ENCODE peak calls at places on chromosome 22, in five cellular contexts. U, L, R, B and C are unnamed samples.

GRCh38 chr22:29309332-29310064 is 3.0 kb downstream of the GAS2L1 start:
- DNase-seq in B (no peak), L (no peak), R (no peak), U (no peak), C (peak)

GRCh38 chr22:46149493-46149997 is 781 bp upstream of the PPARA start:
- DNase-seq in R (peak), B (peak), L (peak), U (peak), C (peak)

GRCh38 chr22:29765905-29766631 is 739 bp downstream of the ZMAT5 start:
- DNase-seq in B (no peak), L (no peak), U (peak), R (no peak), C (no peak)

GRCh38 chr22:40723396-40723933 is 44.2 kb downstream of the MCHR1 start:
- DNase-seq in L (no peak), U (no peak), R (no peak), B (no peak), C (no peak)

GRCh38 chr22:29330753-29331152 is 15.3 kb upstream of the RASL10A start:
- DNase-seq in L (no peak), U (no peak), B (no peak), R (peak), C (peak)

GRCh38 chr22:45911601-45912271 is 65.2 kb downstream of the WNT7B start:
- DNase-seq in L (no peak), R (no peak), B (no peak), U (no peak), C (no peak)

GRCh38 chr22:29208879-29209623 is 3.4 kb downstream of the EMID1 start:
- DNase-seq in U (no peak), R (no peak), L (no peak), B (no peak), C (no peak)

GRCh38 chr22:46102752-46103151 is 47.6 kb upstream of the PPARA start:
- DNase-seq in L (no peak), B (no peak), U (no peak), R (no peak), C (no peak)

GRCh38 chr22:26464312-26464711 is 19.3 kb downstream of the HPS4 start:
- DNase-seq in R (no peak), B (peak), L (no peak), U (no peak), C (no peak)

GRCh38 chr22:31676700-31677099 is 14.7 kb upstream of the PISD start:
- DNase-seq in L (peak), B (peak), R (peak), U (peak), C (peak)

GRCh38 chr22:30860176-30861105 is 108.1 kb downstream of the MORC2 start:
- DNase-seq in R (peak), B (no peak), L (peak), U (no peak), C (no peak)

GRCh38 chr22:31233001-31233400 is 20.9 kb downstream of the LIMK2 start:
- DNase-seq in U (no peak), L (no peak), R (no peak), B (no peak), C (no peak)

GRCh38 chr22:30574095-30574981 is at the start of gene GAL3ST1:
- DNase-seq in U (peak), L (no peak), B (no peak), R (peak), C (no peak)

GRCh38 chr22:31106651-31107205 is 640 bp downstream of the SELENOM start:
- DNase-seq in U (no peak), B (no peak), L (no peak), R (no peak), C (peak)

GRCh38 chr22:37253164-37253660 is 9.1 kb upstream of the RAC2 start:
- DNase-seq in L (no peak), R (no peak), B (no peak), U (no peak), C (no peak)

GRCh38 chr22:31579835-31580242 is 82.2 kb downstream of the PISD start:
- DNase-seq in R (no peak), U (no peak), B (no peak), L (no peak), C (no peak)

GRCh38 chr22:44776535-44777363 is 24.4 kb downstream of the ARHGAP8 start:
- DNase-seq in U (no peak), B (no peak), L (no peak), R (no peak), C (no peak)

GRCh38 chr22:46335201-46336118 is at the start of gene TRMU:
- DNase-seq in U (peak), L (peak), R (peak), B (peak), C (peak)

GRCh38 chr22:48473202-48473601 is 1354.5 kb downstream of the BRD1 start:
- DNase-seq in U (no peak), R (peak), B (no peak), L (no peak), C (no peak)

GRCh38 chr22:24200616-24201212 is 19.4 kb downstream of the SUSD2 start:
- DNase-seq in R (no peak), B (peak), L (no peak), U (no peak), C (peak)

GRCh38 chr22:47001288-47001687 is 238.8 kb downstream of the TBC1D22A start:
- DNase-seq in B (no peak), R (no peak), L (no peak), U (no peak), C (no peak)

GRCh38 chr22:32579533-32580220 is 105.1 kb downstream of the FBXO7 start:
- DNase-seq in U (no peak), R (no peak), L (no peak), B (no peak), C (peak)

GRCh38 chr22:42277232-42277753 is 6.8 kb upstream of the TCF20 start:
- DNase-seq in B (no peak), U (no peak), L (no peak), R (no peak), C (no peak)

GRCh38 chr22:37566329-37566837 is 6.1 kb downstream of the CDC42EP1 start:
- DNase-seq in U (no peak), B (no peak), L (no peak), R (peak), C (no peak)

GRCh38 chr22:50730013-50730891 is 7.8 kb upstream of the ACR start:
- DNase-seq in R (no peak), B (no peak), L (peak), U (no peak), C (no peak)

GRCh38 chr22:44811141-44811540 is 58.8 kb downstream of the ARHGAP8 start:
- DNase-seq in L (no peak), U (no peak), B (no peak), R (no peak), C (no peak)

GRCh38 chr22:42114721-42115120 is 15.9 kb downstream of the CYP2D6 start:
- DNase-seq in R (peak), U (no peak), L (peak), B (peak), C (peak)

GRCh38 chr22:45172872-45173585 is 9.3 kb downstream of the NUP50 start:
- DNase-seq in L (no peak), U (no peak), B (no peak), R (no peak), C (no peak)

GRCh38 chr22:31199187-31199586 is 12.9 kb upstream of the LIMK2 start:
- DNase-seq in B (no peak), L (no peak), U (no peak), R (no peak), C (no peak)

GRCh38 chr22:45612451-45612901 is 59.2 kb upstream of the ATXN10 start:
- DNase-seq in U (no peak), B (peak), L (no peak), R (no peak), C (no peak)

GRCh38 chr22:31449521-31449920 is 40.1 kb downstream of the EIF4ENIF1 start:
- DNase-seq in B (no peak), U (no peak), R (no peak), L (no peak), C (no peak)

GRCh38 chr22:19914201-19914943 is 27.2 kb upstream of the COMT start:
- DNase-seq in L (no peak), U (no peak), B (no peak), R (no peak), C (no peak)

GRCh38 chr22:19916941-19917340 is 24.6 kb upstream of the COMT start:
- DNase-seq in R (no peak), B (no peak), U (no peak), L (no peak), C (no peak)

GRCh38 chr22:19917389-19918138 is 24.0 kb upstream of the COMT start:
- DNase-seq in B (no peak), R (no peak), L (no peak), U (no peak), C (no peak)

GRCh38 chr22:19915287-19915954 is 26.2 kb upstream of the COMT start:
- DNase-seq in L (no peak), B (no peak), U (no peak), R (no peak), C (no peak)

DNA sequence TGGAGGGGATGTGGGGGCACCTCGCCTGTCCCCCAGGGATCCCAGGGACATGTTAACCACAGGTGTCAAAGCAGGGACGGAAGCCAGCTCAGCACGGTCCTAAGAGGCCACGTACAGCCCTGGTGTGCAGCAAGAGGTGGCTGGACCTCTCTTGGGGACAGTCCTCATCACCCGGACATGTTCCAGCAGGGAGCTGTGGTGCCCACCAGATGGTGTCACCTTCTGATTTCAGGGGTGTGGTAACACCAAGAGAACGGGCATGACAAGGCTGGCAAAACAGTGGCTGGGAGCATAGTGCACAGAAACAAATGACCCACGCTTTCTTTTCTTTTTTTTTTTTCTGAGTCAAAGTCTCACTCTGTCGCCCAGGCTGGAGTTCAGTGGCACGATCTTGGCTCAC is 25.6 kb upstream of the COMT start:
- DNase-seq in U (no peak), B (no peak), R (no peak), L (no peak), C (no peak)
- H2BK12ac ChIP-seq in U (no peak), B (no peak), R (no peak), L (no peak), C (no peak)

GRCh38 chr22:35034963-35035362 is 31.0 kb upstream of the ISX start:
- DNase-seq in B (no peak), R (no peak), L (no peak), U (no peak), C (no peak)
- H2BK12ac ChIP-seq in B (no peak), R (no peak), L (no peak), U (no peak), C (no peak)

DNA sequence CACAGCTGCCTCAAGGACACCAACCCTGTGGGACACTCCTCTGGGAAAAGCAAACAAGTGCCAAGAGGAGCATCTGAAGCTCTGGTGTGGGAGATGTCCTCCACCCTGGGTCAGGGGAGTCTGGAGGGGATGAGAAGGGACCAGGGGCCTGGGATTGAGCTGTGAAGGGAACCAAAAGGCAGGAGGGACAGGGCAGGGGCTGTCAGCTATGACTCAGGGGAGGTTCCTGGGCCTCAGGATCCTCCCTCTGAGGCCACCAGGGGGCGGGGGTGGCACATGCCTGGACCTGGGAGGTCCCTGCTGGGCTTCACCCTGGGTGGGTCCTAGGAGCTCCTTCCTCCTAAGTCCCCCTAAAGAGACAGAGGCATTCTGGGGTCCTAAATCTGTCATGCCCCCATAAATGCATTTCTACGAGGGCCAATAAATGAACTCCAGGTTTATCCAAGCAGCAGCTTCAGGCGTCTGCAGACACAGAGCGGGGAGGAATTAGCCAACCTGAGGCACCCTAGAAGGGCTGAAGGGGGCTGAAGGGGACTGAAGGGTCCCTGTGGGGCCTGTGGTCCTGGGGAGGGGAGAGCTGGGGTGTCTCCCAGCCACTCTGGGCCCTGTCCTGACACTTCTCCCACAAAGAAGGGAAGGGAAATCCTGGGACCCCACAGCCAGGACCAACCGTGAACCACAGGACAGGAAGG is 31.9 kb upstream of the IGLL5 start:
- DNase-seq in U (no peak), B (peak), L (peak), R (peak), C (no peak)
- H2BK12ac ChIP-seq in U (no peak), B (no peak), L (no peak), R (no peak), C (no peak)

DNA sequence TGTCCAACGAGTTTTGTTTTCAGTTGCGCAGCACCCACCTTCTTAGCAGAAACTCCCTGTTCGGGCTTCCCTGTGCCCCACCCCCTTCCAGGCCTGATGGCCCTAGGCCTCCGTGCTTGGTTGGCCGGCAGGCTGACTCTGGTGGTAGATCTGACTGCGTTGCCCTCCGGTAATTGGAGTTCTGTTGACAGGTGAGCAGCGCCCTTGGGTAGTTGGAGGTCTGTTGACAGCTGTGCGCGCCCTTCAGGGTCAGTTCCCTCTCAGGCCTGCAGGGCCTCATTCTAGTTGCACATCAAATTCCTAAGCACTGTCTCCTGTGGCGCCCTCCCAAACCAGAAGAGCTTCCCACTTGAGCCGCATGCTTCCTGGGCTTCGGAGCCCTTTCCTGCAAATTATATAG is 776 bp downstream of the DGCR6 start:
- DNase-seq in L (no peak), R (no peak), U (no peak), B (no peak), C (no peak)
- H2BK12ac ChIP-seq in L (no peak), R (no peak), U (no peak), B (no peak), C (no peak)

DNA sequence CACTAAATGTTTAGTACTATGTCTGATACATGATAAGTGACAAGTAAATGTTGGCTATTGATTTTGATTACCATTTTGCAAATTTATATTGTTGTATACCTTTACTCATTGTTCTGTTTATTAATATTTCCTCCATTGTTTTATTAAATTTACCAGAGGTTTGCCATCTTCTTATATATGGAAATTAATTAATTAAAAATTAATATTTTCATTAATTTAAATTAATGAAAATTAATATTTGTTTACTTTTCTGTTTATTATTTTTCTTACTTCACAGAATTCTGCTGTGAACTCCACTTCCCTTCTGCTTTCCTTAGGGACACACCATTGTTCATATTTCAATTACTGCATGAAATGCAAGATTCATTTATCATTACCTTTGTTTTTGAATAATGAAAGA is 331.0 kb downstream of the LARGE1 start:
- DNase-seq in R (no peak), L (no peak), B (no peak), U (no peak), C (no peak)
- H2BK12ac ChIP-seq in R (no peak), L (no peak), B (no peak), U (no peak), C (no peak)

GRCh38 chr22:49566693-49567092 is 261.0 kb downstream of the BRD1 start:
- DNase-seq in L (peak), B (no peak), R (peak), U (no peak), C (no peak)

GRCh38 chr22:49564054-49564453 is 263.6 kb downstream of the BRD1 start:
- DNase-seq in L (no peak), B (no peak), U (no peak), R (peak), C (no peak)

GRCh38 chr22:49566141-49566541 is 261.5 kb downstream of the BRD1 start:
- DNase-seq in L (peak), U (no peak), R (peak), B (no peak), C (no peak)

GRCh38 chr22:49564666-49565515 is 262.8 kb downstream of the BRD1 start:
- DNase-seq in L (peak), U (no peak), B (no peak), R (peak), C (no peak)

GRCh38 chr22:49565516-49565855 is 262.2 kb downstream of the BRD1 start:
- DNase-seq in B (no peak), R (peak), L (no peak), U (no peak), C (no peak)
- H2BK12ac ChIP-seq in B (no peak), R (no peak), L (no peak), U (no peak), C (no peak)

DNA sequence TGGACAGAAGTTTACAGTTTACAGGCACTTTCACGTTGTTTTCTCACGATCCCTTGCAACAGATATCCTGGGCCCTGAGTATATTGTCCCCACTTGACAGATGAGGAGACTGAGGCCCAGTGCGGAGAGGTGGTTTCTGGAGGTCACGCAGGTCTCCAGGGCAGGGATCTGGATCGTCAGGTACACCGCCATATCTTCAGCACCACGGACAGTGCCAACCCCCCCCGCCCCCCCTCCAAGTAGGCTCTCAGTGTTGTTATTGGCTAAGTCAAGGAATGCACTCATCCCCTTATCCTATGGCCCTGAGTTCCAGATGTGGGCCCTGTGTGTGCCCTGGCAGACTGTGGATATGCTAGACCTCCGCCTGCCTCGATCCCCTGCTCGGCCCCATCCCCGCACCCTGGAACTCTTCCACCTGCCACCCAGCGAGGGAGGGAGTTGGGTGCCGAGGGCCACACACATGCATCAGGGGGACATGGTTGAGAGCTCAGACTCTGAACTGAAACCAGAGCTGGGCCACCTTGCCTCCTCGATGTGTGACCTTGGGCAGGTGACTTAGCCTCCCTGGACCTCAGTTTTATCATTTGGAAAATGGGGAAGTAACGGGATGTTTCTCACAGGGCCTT is 37.5 kb downstream of the MPPED1 start:
- DNase-seq in U (no peak), L (no peak), R (peak), B (no peak), C (no peak)
- H2BK12ac ChIP-seq in U (no peak), L (no peak), R (no peak), B (no peak), C (no peak)